ENCODE peak calls at places on chromosomes 12 and 14, in seven cellular contexts. One of them, this sample, is unnamed.

GRCh38 chr12:76549131-76549530 is 10.4 kb downstream of the OSBPL8 start:
- ATAC-seq in Panc1: no peak
- ATAC-seq in HepG2: no peak
- ATAC-seq in GM12878: no peak
- ATAC-seq in HCT116: no peak
- ATAC-seq in GM23338: no peak
- ATAC-seq in upper lobe of left lung: no peak
- ATAC-seq in this sample: no peak

GRCh38 chr12:116395381-116395780 is 117.9 kb upstream of the MED13L start:
- ATAC-seq in upper lobe of left lung: no peak
- ATAC-seq in HCT116: no peak
- ATAC-seq in GM23338: no peak
- ATAC-seq in GM12878: no peak
- ATAC-seq in Panc1: no peak
- ATAC-seq in HepG2: no peak
- ATAC-seq in this sample: no peak

GRCh38 chr12:123401753-123402683 is 18.1 kb downstream of the KMT5A start:
- ATAC-seq in HepG2: no peak
- ATAC-seq in Panc1: no peak
- ATAC-seq in upper lobe of left lung: no peak
- ATAC-seq in GM23338: peak
- ATAC-seq in GM12878: no peak
- ATAC-seq in HCT116: no peak
- ATAC-seq in this sample: no peak

GRCh38 chr12:116990329-116990728 is 79.6 kb downstream of the FBXW8 start:
- ATAC-seq in HepG2: no peak
- ATAC-seq in HCT116: no peak
- ATAC-seq in Panc1: no peak
- ATAC-seq in GM23338: no peak
- ATAC-seq in upper lobe of left lung: no peak
- ATAC-seq in GM12878: no peak
- ATAC-seq in this sample: no peak

GRCh38 chr12:94309348-94309747 is 150.3 kb downstream of the CEP83 start:
- ATAC-seq in HCT116: no peak
- ATAC-seq in upper lobe of left lung: no peak
- ATAC-seq in HepG2: no peak
- ATAC-seq in GM12878: peak
- ATAC-seq in Panc1: no peak
- ATAC-seq in GM23338: no peak
- ATAC-seq in this sample: no peak

GRCh38 chr12:9372202-9372601 is 164.0 kb upstream of the PZP start:
- ATAC-seq in GM23338: peak
- ATAC-seq in Panc1: no peak
- ATAC-seq in GM12878: no peak
- ATAC-seq in upper lobe of left lung: no peak
- ATAC-seq in HepG2: peak
- ATAC-seq in HCT116: peak
- ATAC-seq in this sample: no peak

GRCh38 chr12:38995249-38995648 is 89.9 kb upstream of the CPNE8 start:
- ATAC-seq in HepG2: no peak
- ATAC-seq in upper lobe of left lung: no peak
- ATAC-seq in GM12878: no peak
- ATAC-seq in HCT116: no peak
- ATAC-seq in GM23338: no peak
- ATAC-seq in Panc1: no peak
- ATAC-seq in this sample: no peak

GRCh38 chr12:42985506-42985905 is 396.0 kb upstream of the PRICKLE1 start:
- ATAC-seq in HCT116: no peak
- ATAC-seq in HepG2: no peak
- ATAC-seq in upper lobe of left lung: no peak
- ATAC-seq in GM12878: no peak
- ATAC-seq in Panc1: no peak
- ATAC-seq in GM23338: peak
- ATAC-seq in this sample: no peak

GRCh38 chr14:94746131-94746530 is 23.8 kb downstream of the GSC start:
- ATAC-seq in Panc1: no peak
- ATAC-seq in GM12878: no peak
- ATAC-seq in HepG2: no peak
- ATAC-seq in GM23338: no peak
- ATAC-seq in HCT116: no peak
- ATAC-seq in upper lobe of left lung: no peak
- ATAC-seq in this sample: no peak
- TF ChIP-seq POLR2AphosphoS5 in Panc1: no peak
- TF ChIP-seq POLR2AphosphoS5 in GM12878: no peak
- TF ChIP-seq POLR2AphosphoS5 in HepG2: no peak
- TF ChIP-seq POLR2AphosphoS5 in GM23338: no peak
- TF ChIP-seq POLR2AphosphoS5 in HCT116: no peak
- TF ChIP-seq POLR2AphosphoS5 in upper lobe of left lung: no peak
- TF ChIP-seq POLR2AphosphoS5 in this sample: no peak

DNA sequence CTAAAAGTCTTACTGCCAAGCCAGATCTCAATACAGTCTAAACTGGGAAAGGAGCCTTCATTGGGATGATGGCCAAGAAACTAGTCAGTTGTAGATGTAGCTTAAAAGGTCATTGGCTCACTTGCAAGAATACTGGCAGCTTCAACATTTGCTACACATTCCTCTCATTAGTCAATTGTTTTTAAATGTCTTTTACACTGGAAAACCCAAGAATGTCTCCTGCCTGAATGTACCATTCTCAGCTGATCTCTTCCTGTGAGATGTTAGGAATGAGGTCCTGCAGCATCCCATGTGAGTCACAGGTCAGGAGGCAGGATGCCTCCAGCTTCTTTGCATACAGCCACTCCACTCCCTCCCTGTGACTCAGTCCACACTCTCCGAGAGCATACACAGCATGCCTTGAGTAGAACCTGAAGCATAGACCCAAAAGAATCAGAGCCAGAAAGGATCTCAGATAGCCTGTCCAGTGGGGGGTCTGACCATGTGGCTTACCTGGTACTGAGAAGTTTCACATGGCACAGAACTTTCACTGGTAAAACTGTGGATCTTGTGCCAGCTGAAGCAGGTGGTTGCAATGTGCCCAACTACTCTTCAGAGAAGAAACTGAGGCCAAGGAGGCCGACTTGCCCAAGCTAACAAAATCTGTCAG is 56.0 kb upstream of the HECTD1 start:
- ATAC-seq in HCT116: peak
- ATAC-seq in GM12878: no peak
- ATAC-seq in Panc1: peak
- ATAC-seq in GM23338: no peak
- ATAC-seq in HepG2: peak
- ATAC-seq in upper lobe of left lung: peak
- ATAC-seq in this sample: peak
- TF ChIP-seq POLR2AphosphoS5 in HCT116: no peak
- TF ChIP-seq POLR2AphosphoS5 in GM12878: no peak
- TF ChIP-seq POLR2AphosphoS5 in Panc1: no peak
- TF ChIP-seq POLR2AphosphoS5 in GM23338: no peak
- TF ChIP-seq POLR2AphosphoS5 in HepG2: no peak
- TF ChIP-seq POLR2AphosphoS5 in upper lobe of left lung: peak
- TF ChIP-seq POLR2AphosphoS5 in this sample: peak

GRCh38 chr12:8027856-8028255 is 4.7 kb upstream of the FOXJ2 start:
- ATAC-seq in upper lobe of left lung: no peak
- ATAC-seq in HCT116: no peak
- ATAC-seq in HepG2: no peak
- ATAC-seq in GM23338: no peak
- ATAC-seq in Panc1: no peak
- ATAC-seq in GM12878: no peak
- ATAC-seq in this sample: no peak

GRCh38 chr12:8031872-8032241 is 659 bp upstream of the FOXJ2 start:
- ATAC-seq in Panc1: no peak
- ATAC-seq in upper lobe of left lung: no peak
- ATAC-seq in HepG2: no peak
- ATAC-seq in GM23338: no peak
- ATAC-seq in HCT116: no peak
- ATAC-seq in GM12878: no peak
- ATAC-seq in this sample: no peak

GRCh38 chr12:8028267-8028666 is 4.2 kb upstream of the FOXJ2 start:
- ATAC-seq in HCT116: no peak
- ATAC-seq in Panc1: no peak
- ATAC-seq in GM12878: no peak
- ATAC-seq in GM23338: no peak
- ATAC-seq in upper lobe of left lung: no peak
- ATAC-seq in HepG2: no peak
- ATAC-seq in this sample: no peak

GRCh38 chr12:8030189-8030588 is 2.3 kb upstream of the FOXJ2 start:
- ATAC-seq in GM23338: no peak
- ATAC-seq in upper lobe of left lung: no peak
- ATAC-seq in HCT116: no peak
- ATAC-seq in GM12878: no peak
- ATAC-seq in Panc1: no peak
- ATAC-seq in HepG2: no peak
- ATAC-seq in this sample: no peak

GRCh38 chr12:8026282-8026637 is 6.3 kb upstream of the FOXJ2 start:
- ATAC-seq in GM12878: peak
- ATAC-seq in Panc1: peak
- ATAC-seq in HCT116: peak
- ATAC-seq in GM23338: peak
- ATAC-seq in HepG2: peak
- ATAC-seq in upper lobe of left lung: peak
- ATAC-seq in this sample: peak
- TF ChIP-seq POLR2AphosphoS5 in GM12878: peak
- TF ChIP-seq POLR2AphosphoS5 in Panc1: no peak
- TF ChIP-seq POLR2AphosphoS5 in HCT116: peak
- TF ChIP-seq POLR2AphosphoS5 in GM23338: peak
- TF ChIP-seq POLR2AphosphoS5 in HepG2: peak
- TF ChIP-seq POLR2AphosphoS5 in upper lobe of left lung: peak
- TF ChIP-seq POLR2AphosphoS5 in this sample: peak

GRCh38 chr12:105455250-105455649 is 124.8 kb downstream of the C12orf75 start:
- ATAC-seq in HCT116: no peak
- ATAC-seq in HepG2: no peak
- ATAC-seq in GM12878: no peak
- ATAC-seq in GM23338: no peak
- ATAC-seq in upper lobe of left lung: no peak
- ATAC-seq in Panc1: no peak
- ATAC-seq in this sample: no peak
- TF ChIP-seq POLR2AphosphoS5 in HCT116: no peak
- TF ChIP-seq POLR2AphosphoS5 in HepG2: no peak
- TF ChIP-seq POLR2AphosphoS5 in GM12878: no peak
- TF ChIP-seq POLR2AphosphoS5 in GM23338: no peak
- TF ChIP-seq POLR2AphosphoS5 in upper lobe of left lung: no peak
- TF ChIP-seq POLR2AphosphoS5 in Panc1: no peak
- TF ChIP-seq POLR2AphosphoS5 in this sample: no peak

GRCh38 chr14:70726651-70727375 is 82.5 kb downstream of the MAP3K9 start:
- ATAC-seq in Panc1: no peak
- ATAC-seq in HCT116: no peak
- ATAC-seq in upper lobe of left lung: no peak
- ATAC-seq in GM12878: no peak
- ATAC-seq in HepG2: no peak
- ATAC-seq in GM23338: no peak
- ATAC-seq in this sample: no peak

GRCh38 chr14:70735043-70735442 is 74.3 kb downstream of the MAP3K9 start:
- ATAC-seq in GM23338: no peak
- ATAC-seq in HepG2: no peak
- ATAC-seq in Panc1: no peak
- ATAC-seq in upper lobe of left lung: no peak
- ATAC-seq in HCT116: no peak
- ATAC-seq in GM12878: no peak
- ATAC-seq in this sample: no peak

GRCh38 chr14:70730393-70730792 is 78.9 kb downstream of the MAP3K9 start:
- ATAC-seq in GM12878: no peak
- ATAC-seq in GM23338: no peak
- ATAC-seq in Panc1: no peak
- ATAC-seq in HepG2: no peak
- ATAC-seq in HCT116: no peak
- ATAC-seq in upper lobe of left lung: no peak
- ATAC-seq in this sample: no peak

GRCh38 chr14:70731447-70732239 is 77.7 kb downstream of the MAP3K9 start:
- ATAC-seq in upper lobe of left lung: no peak
- ATAC-seq in Panc1: no peak
- ATAC-seq in GM12878: no peak
- ATAC-seq in HepG2: no peak
- ATAC-seq in HCT116: peak
- ATAC-seq in GM23338: no peak
- ATAC-seq in this sample: no peak
- TF ChIP-seq POLR2AphosphoS5 in upper lobe of left lung: no peak
- TF ChIP-seq POLR2AphosphoS5 in Panc1: no peak
- TF ChIP-seq POLR2AphosphoS5 in GM12878: no peak
- TF ChIP-seq POLR2AphosphoS5 in HepG2: no peak
- TF ChIP-seq POLR2AphosphoS5 in HCT116: no peak
- TF ChIP-seq POLR2AphosphoS5 in GM23338: no peak
- TF ChIP-seq POLR2AphosphoS5 in this sample: no peak

DNA sequence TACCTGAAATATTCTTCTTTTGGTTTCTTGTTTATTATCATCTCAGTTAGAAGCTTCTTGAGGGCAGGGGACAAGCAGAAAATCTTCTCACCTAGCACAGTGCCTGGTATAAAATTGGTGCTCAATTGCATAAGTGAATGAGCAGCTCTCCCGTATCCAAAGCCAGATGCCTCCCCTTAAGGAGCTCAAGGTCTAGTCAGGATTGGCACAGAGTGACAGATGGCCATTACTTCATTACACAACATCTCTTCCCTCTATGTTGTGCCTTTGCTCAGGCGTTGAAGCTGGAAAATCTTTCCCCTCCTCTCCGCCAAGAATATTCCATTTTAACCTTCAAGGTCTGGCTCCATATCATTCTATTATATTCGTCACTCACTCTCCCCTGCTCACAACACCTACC is 3.6 kb downstream of the SLC4A8 start:
- ATAC-seq in GM23338: no peak
- ATAC-seq in HepG2: no peak
- ATAC-seq in upper lobe of left lung: no peak
- ATAC-seq in GM12878: no peak
- ATAC-seq in Panc1: no peak
- ATAC-seq in HCT116: no peak
- ATAC-seq in this sample: no peak
- TF ChIP-seq POLR2AphosphoS5 in GM23338: no peak
- TF ChIP-seq POLR2AphosphoS5 in HepG2: no peak
- TF ChIP-seq POLR2AphosphoS5 in upper lobe of left lung: no peak
- TF ChIP-seq POLR2AphosphoS5 in GM12878: no peak
- TF ChIP-seq POLR2AphosphoS5 in Panc1: no peak
- TF ChIP-seq POLR2AphosphoS5 in HCT116: no peak
- TF ChIP-seq POLR2AphosphoS5 in this sample: no peak

GRCh38 chr12:65828711-65829339 is 4.5 kb downstream of the HMGA2 start:
- ATAC-seq in GM23338: no peak
- ATAC-seq in HCT116: no peak
- ATAC-seq in Panc1: no peak
- ATAC-seq in GM12878: no peak
- ATAC-seq in HepG2: no peak
- ATAC-seq in upper lobe of left lung: no peak
- ATAC-seq in this sample: no peak

GRCh38 chr12:65825573-65826512 is 1.6 kb downstream of the HMGA2 start:
- ATAC-seq in GM12878: peak
- ATAC-seq in upper lobe of left lung: peak
- ATAC-seq in HepG2: peak
- ATAC-seq in GM23338: peak
- ATAC-seq in Panc1: peak
- ATAC-seq in HCT116: no peak
- ATAC-seq in this sample: peak

GRCh38 chr12:65825323-65825572 is 965 bp downstream of the HMGA2 start:
- ATAC-seq in upper lobe of left lung: peak
- ATAC-seq in GM12878: no peak
- ATAC-seq in HepG2: no peak
- ATAC-seq in HCT116: no peak
- ATAC-seq in GM23338: no peak
- ATAC-seq in Panc1: peak
- ATAC-seq in this sample: peak

GRCh38 chr12:65827827-65828231 is 3.5 kb downstream of the HMGA2 start:
- ATAC-seq in HCT116: no peak
- ATAC-seq in upper lobe of left lung: no peak
- ATAC-seq in Panc1: no peak
- ATAC-seq in GM23338: peak
- ATAC-seq in HepG2: no peak
- ATAC-seq in GM12878: peak
- ATAC-seq in this sample: no peak

GRCh38 chr12:65826513-65827171 is 2.4 kb downstream of the HMGA2 start:
- ATAC-seq in GM23338: no peak
- ATAC-seq in upper lobe of left lung: no peak
- ATAC-seq in HepG2: no peak
- ATAC-seq in HCT116: no peak
- ATAC-seq in GM12878: no peak
- ATAC-seq in Panc1: no peak
- ATAC-seq in this sample: no peak
- TF ChIP-seq POLR2AphosphoS5 in GM23338: no peak
- TF ChIP-seq POLR2AphosphoS5 in upper lobe of left lung: no peak
- TF ChIP-seq POLR2AphosphoS5 in HepG2: peak
- TF ChIP-seq POLR2AphosphoS5 in HCT116: peak
- TF ChIP-seq POLR2AphosphoS5 in GM12878: no peak
- TF ChIP-seq POLR2AphosphoS5 in Panc1: no peak
- TF ChIP-seq POLR2AphosphoS5 in this sample: no peak

This sample was measured in gastroesophageal sphincter.